ENCODE peak calls at places on chromosomes 13 and 19, in ten cellular contexts. U is effector CD4-positive, alpha-beta T cell; K is GM12891; I is stimulated activated CD8-positive, alpha-beta memory T cell treated with anti-CD3 and anti-CD28 coated beads, Interleukin-7, amount 100 ng/mL, for 1 hour; H is cardiac muscle cell; J is tibial artery; N is NCI-H1048; O is left cardiac atrium; M is cardiac fibroblast; S is activated CD4-positive, CD25-positive, alpha-beta regulatory T cell. R is an unnamed sample.
A peak's percentile ranks its signal among the peaks of the same experiment; 100 is the strongest.

GRCh38 chr13:50646070-50646469 is 197.4 kb downstream of the DLEU7 start:
- DNase-seq in U (no peak), K (no peak), I (no peak), H (no peak), J (no peak), N (no peak), O (no peak), M (peak; percentile 28), S (no peak), R (no peak)

GRCh38 chr13:65768545-65768944 is 1461.6 kb downstream of the PCDH9 start:
- DNase-seq in U (no peak), K (no peak), I (no peak), H (no peak), J (no peak), N (no peak), O (no peak), M (no peak), S (no peak), R (peak; percentile 19)

GRCh38 chr19:44756089-44756562 is 7.6 kb downstream of the BCL3 start:
- DNase-seq in U (no peak), K (no peak), I (no peak), H (no peak), J (no peak), N (no peak), O (no peak), M (no peak), S (no peak), R (no peak)

GRCh38 chr19:8935460-8935859 is 74.7 kb downstream of the MUC16 start:
- DNase-seq in U (no peak), K (no peak), I (no peak), H (no peak), J (no peak), N (no peak), O (no peak), M (peak; percentile 1), S (no peak), R (no peak)

GRCh38 chr13:76533251-76533650 is 353.0 kb downstream of the KCTD12 start:
- DNase-seq in U (no peak), K (no peak), I (no peak), H (no peak), J (no peak), N (no peak), O (no peak), M (peak; percentile 51), S (no peak), R (no peak)

GRCh38 chr13:73952683-73953082 is 181.5 kb downstream of the KLF12 start:
- DNase-seq in U (no peak), K (no peak), I (no peak), H (no peak), J (no peak), N (no peak), O (no peak), M (no peak), S (no peak), R (no peak)

GRCh38 chr19:31408460-31409124 is 59.4 kb upstream of the TSHZ3 start:
- DNase-seq in U (no peak), K (no peak), I (no peak), H (no peak), J (no peak), N (no peak), O (peak; percentile 38), M (peak; percentile 98), S (no peak), R (no peak)

GRCh38 chr13:88074794-88075509 is 403.8 kb downstream of the SLITRK5 start:
- DNase-seq in U (no peak), K (no peak), I (no peak), H (no peak), J (no peak), N (no peak), O (peak; percentile 26), M (no peak), S (no peak), R (no peak)

GRCh38 chr13:79282976-79283375 is 123.1 kb downstream of the RBM26 start:
- DNase-seq in U (no peak), K (no peak), I (no peak), H (no peak), J (no peak), N (no peak), O (no peak), M (peak; percentile 13), S (no peak), R (no peak)

GRCh38 chr13:111661776-111662175 is 341.3 kb downstream of the TEX29 start:
- DNase-seq in U (no peak), K (no peak), I (no peak), H (no peak), J (no peak), N (no peak), O (no peak), M (no peak), S (no peak), R (no peak)

GRCh38 chr13:112783135-112783945 is 93.5 kb downstream of the ATP11A start:
- DNase-seq in U (no peak), K (no peak), I (no peak), H (no peak), J (no peak), N (no peak), O (no peak), M (no peak), S (no peak), R (no peak)

GRCh38 chr19:10729406-10729805 is 11.5 kb downstream of the DNM2 start:
- DNase-seq in U (no peak), K (no peak), I (no peak), H (no peak), J (no peak), N (no peak), O (no peak), M (no peak), S (no peak), R (no peak)

GRCh38 chr13:112142401-112142930 is 75.5 kb downstream of the SOX1 start:
- DNase-seq in U (no peak), K (no peak), I (no peak), H (no peak), J (no peak), N (no peak), O (no peak), M (no peak), S (no peak), R (no peak)

GRCh38 chr19:9939301-9939913 is 3.1 kb upstream of the OLFM2 start:
- DNase-seq in U (no peak), K (no peak), I (no peak), H (peak; percentile 39), J (no peak), N (no peak), O (no peak), M (peak; percentile 66), S (no peak), R (no peak)

GRCh38 chr13:80157261-80157942 is 183.5 kb downstream of the SPRY2 start:
- DNase-seq in U (no peak), K (no peak), I (no peak), H (peak; percentile 25), J (no peak), N (no peak), O (no peak), M (peak; percentile 61), S (no peak), R (no peak)

GRCh38 chr13:95509521-95510315 is 42.8 kb upstream of the CLDN10 start:
- DNase-seq in U (no peak), K (no peak), I (no peak), H (no peak), J (no peak), N (no peak), O (no peak), M (peak; percentile 72), S (no peak), R (no peak)

GRCh38 chr13:113155201-113155600 is 3.2 kb upstream of the PROZ start:
- DNase-seq in U (no peak), K (no peak), I (no peak), H (no peak), J (no peak), N (no peak), O (no peak), M (no peak), S (no peak), R (no peak)

GRCh38 chr19:30001794-30002193 is 59.8 kb downstream of the URI1 start:
- DNase-seq in U (no peak), K (no peak), I (no peak), H (peak; percentile 7), J (no peak), N (no peak), O (no peak), M (peak; percentile 18), S (no peak), R (peak; percentile 10)

GRCh38 chr13:110520431-110521295 is 40.9 kb downstream of the RAB20 start:
- DNase-seq in U (no peak), K (no peak), I (no peak), H (no peak), J (peak; percentile 97), N (no peak), O (peak; percentile 85), M (peak; percentile 69), S (no peak), R (no peak)

GRCh38 chr13:26497991-26498423 is 59.5 kb upstream of the WASF3 start:
- DNase-seq in U (no peak), K (no peak), I (no peak), H (no peak), J (no peak), N (no peak), O (no peak), M (peak; percentile 96), S (no peak), R (no peak)